ENCODE peak calls at places on chromosome 18, in five cellular contexts. F is endothelial cell, R is IMR-90, M is NB4, A is HFF-Myc. Z is an unnamed sample.

GRCh38 chr18:32104516-32104915 is 12.8 kb downstream of the RNF138 start:
- DNase-seq in F (no peak), R (no peak), M (no peak), A (no peak), Z (no peak)

GRCh38 chr18:28039078-28039477 is 137.9 kb downstream of the CDH2 start:
- DNase-seq in F (no peak), R (peak), M (no peak), A (peak), Z (peak)

GRCh38 chr18:78937166-78937565 is 42.5 kb upstream of the SALL3 start:
- DNase-seq in F (no peak), R (no peak), M (no peak), A (no peak), Z (no peak)

GRCh38 chr18:24924066-24924716 is 427.8 kb downstream of the ZNF521 start:
- DNase-seq in F (no peak), R (no peak), M (no peak), A (no peak), Z (no peak)

GRCh38 chr18:1483386-1483785 is 578.7 kb downstream of the ADCYAP1 start:
- DNase-seq in F (no peak), R (no peak), M (no peak), A (no peak), Z (no peak)

GRCh38 chr18:26405190-26405781 is 143.1 kb downstream of the KCTD1 start:
- DNase-seq in F (no peak), R (peak), M (peak), A (no peak), Z (peak)

GRCh38 chr18:21669736-21670135 is 34.8 kb downstream of the ABHD3 start:
- DNase-seq in F (no peak), R (no peak), M (no peak), A (no peak), Z (no peak)

GRCh38 chr18:6949800-6950586 is 167.6 kb downstream of the LAMA1 start:
- DNase-seq in F (no peak), R (no peak), M (no peak), A (no peak), Z (no peak)

GRCh38 chr18:65919018-65919417 is 168.2 kb downstream of the CDH7 start:
- DNase-seq in F (no peak), R (no peak), M (no peak), A (no peak), Z (no peak)

GRCh38 chr18:41324020-41324791 is 630.8 kb upstream of the PIK3C3 start:
- DNase-seq in F (no peak), R (peak), M (no peak), A (no peak), Z (no peak)

GRCh38 chr18:75679347-75679746 is 251.8 kb upstream of the SMIM21 start:
- DNase-seq in F (no peak), R (no peak), M (no peak), A (no peak), Z (no peak)

GRCh38 chr18:27361477-27361876 is 176.4 kb upstream of the CHST9 start:
- DNase-seq in F (no peak), R (no peak), M (no peak), A (no peak), Z (no peak)

GRCh38 chr18:34647251-34647650 is 62.8 kb upstream of the DTNA start:
- DNase-seq in F (no peak), R (no peak), M (peak), A (no peak), Z (no peak)

GRCh38 chr18:2958819-2959298 is 54.1 kb downstream of the LPIN2 start:
- DNase-seq in F (no peak), R (peak), M (peak), A (no peak), Z (peak)

GRCh38 chr18:31410716-31411483 is 34.3 kb downstream of the DSG4 start:
- DNase-seq in F (no peak), R (no peak), M (no peak), A (no peak), Z (no peak)

GRCh38 chr18:54209471-54210180 is 14.8 kb downstream of the MBD2 start:
- DNase-seq in F (no peak), R (peak), M (no peak), A (no peak), Z (peak)

GRCh38 chr18:49175476-49175875 is 224.7 kb upstream of the SMAD7 start:
- DNase-seq in F (no peak), R (no peak), M (no peak), A (peak), Z (peak)

GRCh38 chr18:76679259-76679658 is 143.1 kb upstream of the ZNF236 start:
- DNase-seq in F (no peak), R (no peak), M (peak), A (no peak), Z (no peak)

DNA sequence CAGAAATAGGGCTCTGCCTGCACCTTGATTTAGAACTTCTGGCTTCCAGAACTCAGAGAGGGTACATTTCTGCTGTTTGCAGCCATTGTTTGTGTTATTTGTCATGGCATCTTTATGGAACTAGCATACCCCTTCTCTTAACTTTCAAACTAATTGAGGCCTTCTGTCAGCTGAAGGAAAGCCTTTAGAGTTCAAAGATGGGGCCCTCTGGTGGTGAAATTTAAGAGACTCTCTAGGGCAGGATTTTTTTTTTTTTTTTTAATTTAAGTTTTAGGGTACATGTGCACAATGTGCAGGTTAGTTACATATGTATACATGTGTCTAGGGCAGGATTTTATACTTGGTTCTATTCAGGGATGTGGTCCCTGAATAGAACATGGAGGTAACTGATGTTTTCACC is 260.6 kb upstream of the LINC00305 start:
- DNase-seq in F (peak), R (no peak), M (peak), A (no peak), Z (no peak)
- TF ChIP-seq CTCF in F (peak), R (no peak), M (peak), A (no peak), Z (no peak)

GRCh38 chr18:58580623-58581022 is 48.3 kb downstream of the ALPK2 start:
- DNase-seq in F (no peak), R (peak), M (no peak), A (no peak), Z (peak)
- TF ChIP-seq CTCF in F (no peak), R (peak), M (no peak), A (no peak), Z (no peak)

DNA sequence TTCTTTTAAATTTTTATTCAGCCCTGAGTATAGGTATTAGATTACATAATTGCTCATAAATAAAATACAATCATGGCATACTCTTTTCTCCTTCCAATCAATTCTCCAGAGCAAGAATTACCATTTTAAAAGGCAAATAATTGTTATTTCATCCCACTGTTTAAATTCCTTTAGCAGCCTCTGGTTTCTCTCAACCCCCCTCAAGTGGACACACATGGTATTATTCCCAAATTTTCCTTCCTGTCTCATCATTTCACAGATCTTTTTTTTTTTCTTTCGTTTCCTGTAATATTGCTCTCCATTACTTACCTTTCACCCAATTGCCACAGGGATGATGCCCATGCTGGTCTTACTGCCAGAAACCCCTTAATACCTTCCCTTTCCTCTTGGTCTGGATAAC is 385.2 kb downstream of the RIT2 start:
- DNase-seq in F (no peak), R (no peak), M (no peak), A (no peak), Z (no peak)
- TF ChIP-seq CTCF in F (peak), R (no peak), M (no peak), A (no peak), Z (no peak)

GRCh38 chr18:8084160-8084559 is 517.0 kb downstream of the PTPRM start:
- DNase-seq in F (peak), R (peak), M (peak), A (peak), Z (peak)
- TF ChIP-seq CTCF in F (peak), R (peak), M (peak), A (peak), Z (peak)

GRCh38 chr18:12246849-12247808 is 7.0 kb upstream of the CIDEA start:
- DNase-seq in F (peak), R (no peak), M (peak), A (no peak), Z (peak)
- TF ChIP-seq CTCF in F (peak), R (peak), M (peak), A (peak), Z (peak)

GRCh38 chr18:62781893-62782292 is 66.6 kb downstream of the PHLPP1 start:
- DNase-seq in F (no peak), R (peak), M (peak), A (peak), Z (peak)
- TF ChIP-seq CTCF in F (no peak), R (no peak), M (no peak), A (no peak), Z (no peak)

DNA sequence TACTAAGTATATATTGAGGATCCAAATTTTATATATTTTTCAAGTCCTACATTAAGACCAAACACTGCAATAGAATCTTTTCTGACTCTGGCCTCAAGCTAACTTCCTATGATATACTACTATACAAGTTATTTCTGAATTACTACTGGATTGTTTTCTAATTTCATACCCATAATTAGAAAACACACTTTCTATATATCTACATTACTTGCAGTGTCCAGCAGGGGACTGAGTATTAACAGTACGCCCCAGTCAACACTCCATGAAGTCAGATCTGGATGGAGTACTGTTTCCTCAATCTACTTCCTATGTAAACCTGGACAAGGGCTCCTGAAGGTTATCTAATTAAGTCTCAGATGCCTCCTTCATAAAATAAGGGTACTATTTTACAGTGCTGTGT is 26.5 kb downstream of the RMP24 start:
- DNase-seq in F (no peak), R (no peak), M (peak), A (no peak), Z (peak)
- TF ChIP-seq CTCF in F (peak), R (peak), M (peak), A (peak), Z (peak)

Z was measured in fibroblast of villous mesenchyme.